ENCODE peak calls at places on chromosomes 2 and 18, in seven cellular contexts. L is right atrium auricular region, B is WERI-Rb-1, Y is heart left ventricle, F is thyroid gland, N is lower lobe of right lung, P is H1. U is an unnamed sample.

GRCh38 chr2:201900362-201900761 is 94.0 kb downstream of the CDK15 start:
- DNase-seq in N (no peak), P (no peak), L (no peak), Y (no peak), B (no peak), F (no peak), U (no peak)

GRCh38 chr2:175690113-175690716 is 311.9 kb downstream of the LNPK start:
- DNase-seq in N (no peak), Y (peak; percentile 18), L (no peak), P (no peak), F (no peak), B (peak; percentile 37), U (no peak)

GRCh38 chr18:67310826-67311225 is 205.7 kb downstream of the DSEL start:
- DNase-seq in N (no peak), P (no peak), Y (no peak), B (no peak), F (no peak), L (no peak), U (no peak)

GRCh38 chr18:10113156-10114022 is 199.6 kb downstream of the VAPA start:
- DNase-seq in P (no peak), N (no peak), F (no peak), Y (no peak), L (no peak), B (no peak), U (no peak)

GRCh38 chr2:216302981-216303676 is 69.2 kb downstream of the MARCHF4 start:
- DNase-seq in P (no peak), F (no peak), B (no peak), Y (no peak), N (no peak), L (no peak), U (no peak)

GRCh38 chr18:8893221-8893620 is 187.9 kb downstream of the MTCL1 start:
- DNase-seq in Y (no peak), B (no peak), L (no peak), N (no peak), P (no peak), F (no peak), U (no peak)

GRCh38 chr2:27888790-27889189 is 1.4 kb downstream of the RBKS start:
- DNase-seq in Y (no peak), P (no peak), N (no peak), L (no peak), B (no peak), F (no peak), U (no peak)

GRCh38 chr2:158889135-158889853 is 79.1 kb upstream of the TANC1 start:
- DNase-seq in L (no peak), Y (no peak), B (no peak), P (no peak), N (no peak), F (no peak), U (no peak)

GRCh38 chr2:8515864-8516533 is 165.9 kb upstream of the ID2 start:
- DNase-seq in P (no peak), F (no peak), B (no peak), Y (no peak), L (no peak), N (no peak), U (no peak)

GRCh38 chr2:60745761-60746160 is 10.3 kb upstream of the PAPOLG start:
- DNase-seq in P (no peak), B (no peak), N (no peak), Y (no peak), F (no peak), L (no peak), U (no peak)

GRCh38 chr18:24968233-24968775 is 383.7 kb downstream of the ZNF521 start:
- DNase-seq in P (no peak), B (no peak), F (no peak), Y (no peak), L (no peak), N (no peak), U (no peak)

GRCh38 chr2:11914455-11914854 is 168.0 kb downstream of the LPIN1 start:
- DNase-seq in L (no peak), P (no peak), N (no peak), Y (no peak), F (no peak), B (no peak), U (no peak)

GRCh38 chr2:136765736-136766323 is 485 bp downstream of the THSD7B start:
- DNase-seq in L (no peak), F (no peak), Y (no peak), P (peak; percentile 49), B (peak; percentile 15), N (no peak), U (no peak)

GRCh38 chr2:99389371-99389770 is 52.2 kb downstream of the EIF5B start:
- DNase-seq in P (no peak), F (no peak), N (no peak), B (no peak), L (no peak), Y (no peak), U (no peak)

GRCh38 chr2:184178229-184178628 is 420.1 kb upstream of the ZNF804A start:
- DNase-seq in B (no peak), F (no peak), N (no peak), L (no peak), P (no peak), Y (no peak), U (no peak)

GRCh38 chr2:56624181-56624580 is 440.4 kb downstream of the CCDC85A start:
- DNase-seq in P (no peak), L (no peak), N (no peak), Y (no peak), F (no peak), B (no peak), U (no peak)

GRCh38 chr2:162317058-162317742 is 1.3 kb downstream of the IFIH1 start:
- DNase-seq in N (no peak), Y (no peak), B (no peak), P (no peak), L (no peak), F (no peak), U (no peak)

GRCh38 chr18:596288-596881 is 403 bp upstream of the CLUL1 start:
- DNase-seq in B (no peak), L (no peak), N (no peak), F (peak; percentile 8), P (peak; percentile 71), Y (no peak), U (no peak)

GRCh38 chr2:233416199-233416598 is 61.9 kb downstream of the DGKD start:
- DNase-seq in F (no peak), P (peak; percentile 20), L (peak; percentile 5), Y (no peak), B (no peak), N (no peak), U (peak; percentile 62)

GRCh38 chr2:1811971-1812350 is 67.6 kb upstream of the PXDN start:
- DNase-seq in L (no peak), Y (no peak), B (no peak), F (no peak), P (no peak), N (no peak), U (no peak)

GRCh38 chr2:12091201-12091806 is 344.9 kb downstream of the LPIN1 start:
- DNase-seq in Y (no peak), F (no peak), N (no peak), P (no peak), L (no peak), B (no peak), U (no peak)

GRCh38 chr2:98702127-98702802 is 28.7 kb downstream of the MGAT4A start:
- DNase-seq in Y (peak; percentile 50), B (no peak), N (no peak), P (no peak), F (peak; percentile 52), L (no peak), U (no peak)

GRCh38 chr18:44452346-44452745 is 228.3 kb upstream of the SETBP1 start:
- DNase-seq in N (no peak), L (no peak), Y (peak; percentile 7), P (no peak), B (no peak), F (peak; percentile 9), U (no peak)

GRCh38 chr2:240095556-240096523 is 40.3 kb downstream of the COPS9 start:
- DNase-seq in F (no peak), Y (no peak), N (no peak), L (no peak), B (no peak), P (peak; percentile 71), U (no peak)
- H3K27me3 ChIP-seq in F (peaks cover 13% of the 10 kb centered on the region), Y (peaks cover 22% of the 10 kb centered on the region), N (peaks cover 43% of the 10 kb centered on the region), L (peaks cover 4% of the 10 kb centered on the region), B (peaks cover 99% of the 10 kb centered on the region), P (peaks cover 12% of the 10 kb centered on the region), U (no peaks in the 10 kb centered on the region)

DNA sequence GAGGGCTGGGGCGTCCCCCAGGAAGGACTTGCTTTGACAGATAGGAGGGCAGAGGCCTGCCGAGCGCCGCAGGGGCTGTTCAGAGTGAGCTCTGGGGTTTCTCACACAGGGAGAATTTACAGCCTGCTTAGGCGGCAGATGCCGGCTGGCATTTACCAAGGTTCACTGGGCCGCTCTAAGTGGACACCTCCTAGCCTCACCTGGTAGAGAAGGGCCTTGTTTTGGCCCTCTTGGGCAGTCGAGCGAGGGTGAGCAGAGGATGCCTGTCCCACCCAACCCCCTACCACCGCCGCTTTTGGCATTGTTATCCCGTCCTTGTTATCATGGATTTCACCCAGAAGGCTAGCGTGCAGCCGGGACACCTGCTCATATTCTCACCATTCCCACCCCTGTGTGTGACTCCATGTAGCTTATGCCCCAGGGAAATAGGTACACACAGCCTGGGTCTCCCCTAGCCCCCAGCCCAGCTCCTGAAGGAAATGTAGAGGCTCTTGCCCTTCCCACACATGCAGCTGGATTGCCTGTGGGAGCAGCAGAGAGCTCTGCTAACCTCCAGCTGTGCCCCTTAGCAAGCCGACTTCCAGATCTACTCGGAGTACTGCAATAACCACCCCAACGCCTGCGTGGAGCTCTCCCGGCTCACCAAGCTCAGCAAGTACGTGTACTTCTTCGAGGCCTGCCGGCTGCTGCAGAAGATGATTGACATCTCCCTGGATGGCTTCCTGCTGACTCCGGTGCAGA is 52.4 kb downstream of the FAM168B start:
- DNase-seq in P (no peak), Y (no peak), N (peak; percentile 34), L (peak; percentile 50), F (peak; percentile 84), B (no peak), U (no peak)
- TF ChIP-seq CTCF in P (no peak), Y (peak; percentile 6), N (no peak), L (no peak), F (no peak), B (no peak), U (no peak)

GRCh38 chr2:104787298-104788065 is 66.4 kb upstream of the POU3F3 start:
- DNase-seq in P (no peak), N (no peak), B (no peak), Y (no peak), F (no peak), L (no peak), U (no peak)
- H3K27me3 ChIP-seq in P (no peaks in the 10 kb centered on the region), N (peaks cover 3% of the 10 kb centered on the region), B (peaks cover 94% of the 10 kb centered on the region), Y (no peaks in the 10 kb centered on the region), F (no peaks in the 10 kb centered on the region), L (no peaks in the 10 kb centered on the region), U (no peaks in the 10 kb centered on the region)

DNA sequence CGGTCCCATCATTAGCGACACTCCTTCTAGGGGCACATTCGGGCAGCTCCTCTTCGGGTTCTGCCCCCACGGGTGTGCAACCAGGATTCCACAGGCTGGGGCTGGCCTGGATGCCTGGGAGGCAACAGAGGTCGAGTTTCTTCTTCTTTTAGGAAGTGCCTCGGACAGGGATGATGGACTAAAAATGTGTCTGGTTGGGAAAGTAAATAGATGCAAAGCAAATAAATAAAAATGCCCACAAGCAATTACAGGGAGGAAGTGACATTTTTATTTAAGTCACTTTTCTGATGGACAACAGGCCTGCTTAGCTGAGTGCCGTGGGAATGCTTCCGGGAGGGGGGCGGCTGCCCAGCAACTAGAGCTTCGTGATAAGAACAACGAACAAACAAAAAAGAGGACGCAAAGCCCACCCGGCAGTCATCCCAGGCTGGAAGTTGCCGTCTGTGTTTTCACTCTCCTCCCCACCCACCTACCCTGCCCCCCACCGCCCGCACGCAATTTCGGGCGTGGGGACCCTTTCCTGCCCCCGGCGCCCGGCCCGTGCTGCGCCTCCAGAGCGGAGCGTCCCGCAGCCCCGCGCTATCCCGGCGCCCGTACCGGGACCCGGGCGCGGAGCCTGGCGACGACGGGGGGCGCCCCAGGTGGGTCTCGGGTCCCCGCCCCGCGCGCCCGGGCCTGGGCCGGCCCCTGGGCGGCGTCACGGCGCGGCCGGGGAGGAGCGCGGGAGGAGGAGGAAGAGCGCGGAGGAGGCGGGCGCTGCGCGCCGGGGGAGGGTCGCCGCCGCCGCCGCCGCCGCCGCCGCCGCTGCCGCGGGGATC is 412 bp upstream of the NCK2 start:
- DNase-seq in N (peak; percentile 74), L (peak; percentile 62), P (peak; percentile 67), Y (peak; percentile 77), F (peak; percentile 68), B (peak; percentile 58), U (peak; percentile 78)
- TF ChIP-seq CTCF in N (no peak), L (no peak), P (no peak), Y (no peak), F (no peak), B (no peak), U (no peak)

U was measured in Peyer's patch.